ENCODE peak calls at places on chromosome 19, in ten cellular contexts. O, G, H, U, B, K, N, D, R and Y are unnamed samples.

GRCh38 chr19:43562698-43563241 is 12.6 kb downstream of the XRCC1 start:
- DNase-seq in O (peak), G (peak), H (no peak), U (peak), B (peak), K (peak), N (no peak), D (peak), R (no peak), Y (peak)

GRCh38 chr19:45601115-45601514 is 897 bp downstream of the GPR4 start:
- DNase-seq in O (no peak), G (no peak), H (peak), U (no peak), B (no peak), K (no peak), N (no peak), D (no peak), R (no peak), Y (no peak)

GRCh38 chr19:55907746-55908145 is 24.4 kb downstream of the NLRP13 start:
- DNase-seq in O (no peak), G (no peak), H (no peak), U (no peak), B (no peak), K (no peak), N (no peak), D (no peak), R (no peak), Y (no peak)

GRCh38 chr19:13615890-13616289 is 109.6 kb upstream of the CACNA1A start:
- DNase-seq in O (no peak), G (no peak), H (no peak), U (no peak), B (peak), K (no peak), N (no peak), D (no peak), R (no peak), Y (no peak)

GRCh38 chr19:10565028-10565566 is 713 bp downstream of the KRI1 start:
- DNase-seq in O (peak), G (peak), H (peak), U (no peak), B (no peak), K (no peak), N (no peak), D (no peak), R (no peak), Y (peak)

GRCh38 chr19:33387351-33388230 is 14.1 kb downstream of the CEBPG start:
- DNase-seq in O (no peak), G (no peak), H (no peak), U (no peak), B (no peak), K (peak), N (no peak), D (no peak), R (no peak), Y (no peak)

GRCh38 chr19:8567522-8568172 is 9.6 kb downstream of the MYO1F start:
- DNase-seq in O (no peak), G (no peak), H (no peak), U (no peak), B (no peak), K (peak), N (no peak), D (no peak), R (no peak), Y (no peak)

GRCh38 chr19:33819875-33820781 is 23.5 kb downstream of the KCTD15 start:
- DNase-seq in O (peak), G (peak), H (peak), U (peak), B (peak), K (peak), N (peak), D (peak), R (peak), Y (peak)

GRCh38 chr19:7618771-7619510 is 10.4 kb downstream of the XAB2 start:
- DNase-seq in O (no peak), G (no peak), H (no peak), U (no peak), B (no peak), K (no peak), N (no peak), D (no peak), R (no peak), Y (no peak)

GRCh38 chr19:49597703-49597974 is 6.7 kb downstream of the PRR12 start:
- DNase-seq in O (no peak), G (no peak), H (peak), U (no peak), B (no peak), K (no peak), N (no peak), D (no peak), R (no peak), Y (no peak)

GRCh38 chr19:49595819-49596404 is 4.9 kb downstream of the PRR12 start:
- DNase-seq in O (no peak), G (no peak), H (peak), U (no peak), B (no peak), K (no peak), N (no peak), D (no peak), R (no peak), Y (peak)

GRCh38 chr19:49596407-49596806 is 5.4 kb downstream of the PRR12 start:
- DNase-seq in O (no peak), G (no peak), H (peak), U (no peak), B (no peak), K (no peak), N (no peak), D (no peak), R (no peak), Y (no peak)

GRCh38 chr19:49595006-49595818 is 4.2 kb downstream of the PRR12 start:
- DNase-seq in O (no peak), G (no peak), H (peak), U (no peak), B (no peak), K (no peak), N (no peak), D (no peak), R (no peak), Y (no peak)

GRCh38 chr19:49596954-49597702 is 6.1 kb downstream of the PRR12 start:
- DNase-seq in O (no peak), G (no peak), H (peak), U (no peak), B (no peak), K (no peak), N (no peak), D (no peak), R (no peak), Y (no peak)
- TF ChIP-seq CTCF in O (no peak), G (no peak), H (no peak), U (no peak), B (no peak), K (no peak), N (no peak), D (no peak), R (no peak), Y (no peak)

GRCh38 chr19:38993271-38993670 is 17.7 kb upstream of the FBXO17 start:
- DNase-seq in O (no peak), G (no peak), H (no peak), U (peak), B (peak), K (no peak), N (no peak), D (no peak), R (no peak), Y (no peak)
- TF ChIP-seq CTCF in O (no peak), G (no peak), H (no peak), U (no peak), B (no peak), K (no peak), N (no peak), D (no peak), R (no peak), Y (no peak)

GRCh38 chr19:23436318-23436717 is 41.0 kb upstream of the ZNF91 start:
- DNase-seq in O (no peak), G (no peak), H (no peak), U (no peak), B (no peak), K (no peak), N (no peak), D (no peak), R (no peak), Y (no peak)

GRCh38 chr19:23436944-23437343 is 41.7 kb upstream of the ZNF91 start:
- DNase-seq in O (no peak), G (no peak), H (no peak), U (no peak), B (no peak), K (no peak), N (no peak), D (no peak), R (no peak), Y (no peak)

GRCh38 chr19:23440207-23440606 is 44.9 kb upstream of the ZNF91 start:
- DNase-seq in O (no peak), G (no peak), H (no peak), U (no peak), B (no peak), K (no peak), N (no peak), D (no peak), R (no peak), Y (no peak)

GRCh38 chr19:23439623-23440022 is 44.4 kb upstream of the ZNF91 start:
- DNase-seq in O (no peak), G (no peak), H (no peak), U (no peak), B (no peak), K (no peak), N (no peak), D (no peak), R (no peak), Y (no peak)

GRCh38 chr19:23437901-23438300 is 42.6 kb upstream of the ZNF91 start:
- DNase-seq in O (no peak), G (no peak), H (no peak), U (no peak), B (no peak), K (no peak), N (no peak), D (no peak), R (no peak), Y (no peak)
- TF ChIP-seq CTCF in O (no peak), G (no peak), H (no peak), U (no peak), B (no peak), K (no peak), N (peak), D (no peak), R (no peak), Y (no peak)

GRCh38 chr19:2719910-2720776 is 1.0 kb downstream of the DIRAS1 start:
- DNase-seq in O (peak), G (no peak), H (no peak), U (peak), B (peak), K (peak), N (peak), D (no peak), R (no peak), Y (no peak)
- TF ChIP-seq CTCF in O (peak), G (no peak), H (no peak), U (no peak), B (no peak), K (no peak), N (no peak), D (no peak), R (no peak), Y (no peak)

GRCh38 chr19:28419312-28419711 is 793.6 kb downstream of the UQCRFS1 start:
- DNase-seq in O (no peak), G (no peak), H (no peak), U (no peak), B (no peak), K (no peak), N (no peak), D (no peak), R (no peak), Y (no peak)

GRCh38 chr19:28414748-28415147 is 798.2 kb downstream of the UQCRFS1 start:
- DNase-seq in O (no peak), G (no peak), H (no peak), U (no peak), B (no peak), K (no peak), N (no peak), D (no peak), R (no peak), Y (no peak)

GRCh38 chr19:28420731-28421550 is 792.0 kb downstream of the UQCRFS1 start:
- DNase-seq in O (no peak), G (no peak), H (no peak), U (no peak), B (peak), K (no peak), N (no peak), D (no peak), R (no peak), Y (no peak)

GRCh38 chr19:28422046-28422445 is 790.9 kb downstream of the UQCRFS1 start:
- DNase-seq in O (no peak), G (no peak), H (no peak), U (no peak), B (no peak), K (no peak), N (no peak), D (no peak), R (no peak), Y (no peak)

DNA sequence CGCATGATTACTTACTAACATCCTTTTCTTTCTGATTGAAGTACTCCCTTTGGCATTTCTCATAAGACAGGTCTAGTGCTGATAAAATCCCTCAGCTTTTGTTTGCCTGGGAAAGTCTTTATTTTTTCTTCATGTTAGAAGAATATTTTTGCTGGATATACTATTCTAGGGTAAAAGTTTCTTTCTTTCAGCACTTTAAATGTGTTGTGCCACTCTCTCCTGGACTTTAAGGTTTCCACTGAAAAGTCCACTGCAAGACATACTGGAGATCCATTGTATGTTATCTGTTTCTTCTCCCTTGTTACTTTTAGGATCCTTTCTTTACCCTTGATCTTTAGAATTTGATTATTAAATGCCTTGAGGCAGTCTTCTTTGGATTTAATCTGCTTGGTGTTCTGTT is 796.7 kb downstream of the UQCRFS1 start:
- DNase-seq in O (no peak), G (no peak), H (no peak), U (no peak), B (no peak), K (no peak), N (no peak), D (no peak), R (no peak), Y (no peak)
- TF ChIP-seq CTCF in O (no peak), G (no peak), H (no peak), U (no peak), B (no peak), K (no peak), N (no peak), D (no peak), R (no peak), Y (no peak)

DNA sequence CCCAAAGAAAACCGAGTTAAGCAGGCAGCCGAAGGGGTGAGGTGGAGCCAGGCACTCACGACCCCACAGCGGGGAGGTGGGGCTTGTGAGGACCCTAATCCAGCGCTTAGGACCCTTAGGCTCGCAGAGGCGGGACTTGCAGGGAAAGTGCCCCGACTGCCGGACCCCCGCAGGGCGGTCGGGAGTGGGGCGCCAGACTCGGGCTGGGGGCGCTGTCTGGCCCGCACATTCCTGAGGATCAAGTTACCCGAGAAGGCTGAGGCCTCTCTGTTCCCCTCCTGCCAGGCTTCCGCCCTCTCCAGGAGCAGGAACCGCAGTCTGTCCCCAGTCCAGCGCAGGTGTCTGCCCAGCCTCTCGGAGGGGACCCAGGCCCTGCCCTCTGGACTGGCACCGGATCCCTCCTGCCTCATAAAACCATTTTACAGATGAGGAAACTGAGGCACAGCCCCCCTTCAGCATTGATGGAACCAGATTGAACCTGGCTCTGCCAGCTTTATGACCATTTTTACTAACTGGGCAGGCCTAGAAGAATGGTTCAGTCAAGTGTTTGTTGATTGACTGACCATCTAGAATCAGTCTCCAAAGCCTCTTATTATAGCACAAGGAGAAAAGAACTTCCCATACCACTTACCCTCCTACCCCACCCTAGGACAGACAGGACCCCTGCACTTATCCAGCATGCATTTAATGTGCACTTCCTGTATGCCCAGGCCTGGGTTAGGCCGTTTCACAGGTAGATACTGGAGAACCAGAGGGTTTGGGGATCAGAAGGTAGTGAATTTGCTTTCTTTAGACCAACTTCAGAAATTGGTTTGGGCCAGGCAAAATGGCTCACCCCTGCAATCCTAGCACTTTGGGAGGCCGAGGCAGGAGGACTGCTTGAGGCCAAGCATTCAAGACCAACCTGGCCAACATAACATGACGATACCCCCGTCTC is 6.7 kb upstream of the JUND start:
- DNase-seq in O (no peak), G (no peak), H (no peak), U (no peak), B (no peak), K (no peak), N (no peak), D (no peak), R (no peak), Y (no peak)
- TF ChIP-seq CTCF in O (no peak), G (no peak), H (no peak), U (no peak), B (no peak), K (no peak), N (no peak), D (no peak), R (no peak), Y (no peak)